ENCODE peak calls at places on chromosomes 12 and 14, in four cellular contexts. J is OCI-LY7, I is PC-3, L is HFFc6. F is an unnamed sample.

GRCh38 chr14:34993444-34993843 is 10.7 kb downstream of the SRP54 start:
- DNase-seq in J (no peak), I (no peak), L (no peak), F (no peak)

GRCh38 chr14:23567186-23568020 is at the start of gene AP1G2:
- DNase-seq in J (peak), I (peak), L (peak), F (peak)

GRCh38 chr12:127179199-127179598 is 1087.8 kb upstream of the TMEM132C start:
- DNase-seq in J (no peak), I (peak), L (no peak), F (no peak)

GRCh38 chr14:89736866-89737265 is 217.7 kb downstream of the EFCAB11 start:
- DNase-seq in J (no peak), I (no peak), L (no peak), F (no peak)

GRCh38 chr12:946656-947055 is 2.8 kb downstream of the RAD52 start:
- DNase-seq in J (no peak), I (peak), L (no peak), F (no peak)

GRCh38 chr12:48813464-48814312 is 4.6 kb upstream of the CACNB3 start:
- DNase-seq in J (no peak), I (no peak), L (no peak), F (no peak)

GRCh38 chr12:62267026-62267425 is 6.8 kb downstream of the USP15 start:
- DNase-seq in J (no peak), I (no peak), L (no peak), F (no peak)

GRCh38 chr12:4107436-4107878 is 166.1 kb upstream of the CCND2 start:
- DNase-seq in J (peak), I (peak), L (peak), F (no peak)

GRCh38 chr12:57389033-57389432 is 41.8 kb downstream of the R3HDM2 start:
- DNase-seq in J (no peak), I (peak), L (peak), F (no peak)

GRCh38 chr12:62426095-62426488 is 40.5 kb upstream of the MON2 start:
- DNase-seq in J (no peak), I (no peak), L (no peak), F (no peak)

DNA sequence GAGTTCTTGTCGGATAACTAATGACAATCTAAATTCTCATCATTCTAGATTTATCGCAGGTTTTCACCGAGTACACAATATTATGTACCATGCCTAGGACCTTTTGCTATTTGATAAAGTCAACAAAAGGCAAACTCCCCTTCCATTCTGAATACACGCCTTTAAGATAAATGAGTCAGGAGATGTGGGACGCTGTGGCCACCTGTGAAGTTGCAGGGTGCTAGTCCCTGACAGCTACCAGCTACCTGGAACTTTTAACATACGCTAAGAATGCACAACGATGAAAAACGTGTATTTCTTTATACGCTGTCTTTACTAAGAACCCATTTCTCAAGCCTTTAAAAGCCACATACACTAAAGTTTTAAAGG is 678 bp downstream of the MDM1 start:
- DNase-seq in J (peak), I (peak), L (no peak), F (no peak)
- TF ChIP-seq CTCF in J (no peak), I (no peak), L (no peak), F (no peak)

GRCh38 chr14:54783660-54784015 is 119.0 kb downstream of the GCH1 start:
- DNase-seq in J (no peak), I (no peak), L (no peak), F (no peak)

GRCh38 chr14:54781936-54782802 is 120.5 kb downstream of the GCH1 start:
- DNase-seq in J (no peak), I (no peak), L (no peak), F (no peak)

GRCh38 chr14:54784060-54784459 is 118.6 kb downstream of the GCH1 start:
- DNase-seq in J (no peak), I (no peak), L (no peak), F (peak)

GRCh38 chr14:54784657-54785056 is 118.0 kb downstream of the GCH1 start:
- DNase-seq in J (no peak), I (no peak), L (no peak), F (peak)

GRCh38 chr14:54782803-54783659 is 119.6 kb downstream of the GCH1 start:
- DNase-seq in J (peak), I (no peak), L (no peak), F (no peak)
- TF ChIP-seq CTCF in J (peak), I (peak), L (peak), F (no peak)

GRCh38 chr12:125091401-125091800 is 26.2 kb downstream of the AACS start:
- DNase-seq in J (no peak), I (no peak), L (no peak), F (no peak)

GRCh38 chr12:125093681-125094025 is 28.4 kb downstream of the AACS start:
- DNase-seq in J (no peak), I (no peak), L (no peak), F (no peak)

GRCh38 chr12:125090437-125090836 is 25.2 kb downstream of the AACS start:
- DNase-seq in J (no peak), I (no peak), L (no peak), F (no peak)

GRCh38 chr12:125092108-125092871 is 27.1 kb downstream of the AACS start:
- DNase-seq in J (no peak), I (no peak), L (no peak), F (no peak)

GRCh38 chr12:125092872-125093680 is 27.8 kb downstream of the AACS start:
- DNase-seq in J (no peak), I (peak), L (peak), F (no peak)
- TF ChIP-seq CTCF in J (no peak), I (peak), L (no peak), F (no peak)

GRCh38 chr12:69291278-69291593 is 51.9 kb downstream of the CPSF6 start:
- DNase-seq in J (no peak), I (no peak), L (no peak), F (no peak)
- TF ChIP-seq CTCF in J (peak), I (peak), L (peak), F (no peak)

GRCh38 chr12:10719482-10719881 is 3.6 kb downstream of the YBX3 start:
- DNase-seq in J (no peak), I (no peak), L (no peak), F (peak)

GRCh38 chr12:10720974-10721565 is 2.1 kb downstream of the YBX3 start:
- DNase-seq in J (no peak), I (no peak), L (no peak), F (peak)

GRCh38 chr12:10722905-10723866 is at the start of gene YBX3:
- DNase-seq in J (peak), I (peak), L (peak), F (peak)

GRCh38 chr12:10721654-10722501 is 1.2 kb downstream of the YBX3 start:
- DNase-seq in J (peak), I (peak), L (peak), F (peak)

GRCh38 chr12:10722502-10722904 is 620 bp downstream of the YBX3 start:
- DNase-seq in J (peak), I (peak), L (peak), F (no peak)
- TF ChIP-seq CTCF in J (peak), I (no peak), L (no peak), F (peak)

GRCh38 chr14:85856430-85856829 is 326.5 kb downstream of the FLRT2 start:
- DNase-seq in J (no peak), I (no peak), L (no peak), F (no peak)
- TF ChIP-seq CTCF in J (peak), I (peak), L (peak), F (no peak)

GRCh38 chr14:73634333-73634833 is 10.4 kb upstream of the DNAL1 start:
- DNase-seq in J (no peak), I (peak), L (no peak), F (peak)
- TF ChIP-seq CTCF in J (no peak), I (peak), L (no peak), F (peak)

DNA sequence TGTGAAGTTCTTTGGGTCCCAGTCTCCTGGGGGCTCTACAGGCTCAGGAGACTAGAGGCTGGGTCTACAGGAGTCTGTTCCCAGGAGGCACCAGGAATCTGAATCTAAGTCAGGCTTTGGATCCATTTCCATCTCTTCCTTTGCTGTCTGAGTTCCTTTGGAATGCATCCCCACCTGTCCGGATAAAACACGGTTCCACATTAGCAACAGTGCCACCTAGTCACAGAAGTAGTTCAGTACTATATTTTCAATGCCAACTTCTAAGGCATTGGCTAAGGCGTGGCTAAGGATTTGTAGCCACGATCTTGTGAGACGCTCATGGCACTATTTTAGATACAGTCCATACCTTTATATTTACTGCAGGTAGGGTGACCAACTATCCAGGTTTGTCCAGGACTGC is 15.1 kb downstream of the ZC2HC1C start:
- DNase-seq in J (no peak), I (peak), L (no peak), F (no peak)
- TF ChIP-seq CTCF in J (peak), I (peak), L (peak), F (peak)

GRCh38 chr12:90622431-90622830 is 332.5 kb downstream of the CCER1 start:
- DNase-seq in J (no peak), I (no peak), L (no peak), F (no peak)

GRCh38 chr12:90621927-90622326 is 333.0 kb downstream of the CCER1 start:
- DNase-seq in J (no peak), I (peak), L (no peak), F (no peak)

GRCh38 chr12:90618606-90619005 is 336.4 kb downstream of the CCER1 start:
- DNase-seq in J (no peak), I (peak), L (no peak), F (no peak)

DNA sequence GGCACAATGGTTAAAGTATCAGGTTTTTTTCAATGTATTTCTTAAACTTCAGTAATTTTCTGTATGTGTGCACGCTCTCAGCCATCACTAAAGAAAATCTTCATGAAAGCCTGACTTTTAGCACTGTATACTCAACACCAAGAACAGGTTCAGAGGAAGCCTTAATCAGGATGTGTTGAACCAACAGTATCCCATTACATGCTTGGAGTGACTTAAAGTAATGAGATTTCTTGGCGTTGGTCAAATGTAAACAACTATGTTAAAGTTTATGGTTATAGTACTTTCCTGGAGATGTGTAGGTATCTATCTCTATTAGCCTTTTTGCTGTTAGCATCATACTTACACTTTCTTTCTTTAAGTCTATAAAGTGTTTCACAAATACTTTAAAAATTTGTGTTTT is 335.0 kb downstream of the CCER1 start:
- DNase-seq in J (no peak), I (peak), L (no peak), F (no peak)
- TF ChIP-seq CTCF in J (no peak), I (no peak), L (no peak), F (no peak)

DNA sequence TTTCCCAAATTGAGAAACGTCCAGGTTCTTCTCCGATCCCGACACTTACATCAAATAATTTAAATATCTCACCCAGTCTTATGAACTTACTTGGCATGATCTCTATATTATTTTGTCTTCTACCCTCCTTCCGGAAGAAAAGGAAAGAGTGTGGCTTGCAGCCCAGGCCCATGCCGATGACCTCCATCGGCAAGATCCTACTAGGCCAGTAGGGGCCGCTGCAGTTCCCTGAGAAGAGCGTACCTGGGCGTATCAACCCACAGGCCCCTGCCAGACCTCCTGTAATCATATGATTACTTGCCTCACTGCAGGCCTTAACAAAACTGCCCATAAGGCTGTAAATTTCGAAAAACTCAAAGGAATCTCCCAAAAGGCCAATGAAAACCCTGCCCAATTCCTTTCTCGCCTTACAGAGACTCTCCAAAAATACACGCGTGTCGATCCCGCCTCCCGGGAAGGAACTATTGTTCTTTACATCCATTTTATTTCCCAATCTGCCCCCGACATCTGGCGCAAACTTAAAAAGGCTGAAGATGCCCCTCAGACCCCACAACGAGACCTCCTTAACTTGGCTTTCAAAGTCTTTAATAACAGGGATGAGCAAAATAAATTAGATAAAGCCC is 69.6 kb downstream of the MOK start:
- DNase-seq in J (peak), I (peak), L (peak), F (peak)
- TF ChIP-seq CTCF in J (peak), I (peak), L (peak), F (peak)

F was measured in gastrocnemius medialis.